ENCODE peak calls at places on chromosomes 1 and 21, in five cellular contexts. R, O, V, U and G are unnamed samples.

GRCh38 chr1:237164406-237165352 is 122.7 kb downstream of the RYR2 start:
- DNase-seq in U (no peak), R (no peak), V (no peak), O (no peak), G (no peak)

GRCh38 chr1:234770031-234770795 is 160.2 kb upstream of the IRF2BP2 start:
- DNase-seq in O (no peak), U (no peak), V (peak; percentile 12), R (no peak), G (no peak)

GRCh38 chr1:150613061-150613920 is 16.1 kb downstream of the ENSA start:
- DNase-seq in R (peak; percentile 40), V (no peak), O (peak; percentile 89), U (no peak), G (no peak)

GRCh38 chr1:46708121-46708520 is 10.8 kb downstream of the EFCAB14 start:
- DNase-seq in R (no peak), U (no peak), V (no peak), O (no peak), G (no peak)

GRCh38 chr1:234882898-234883297 is 245.7 kb downstream of the TOMM20 start:
- DNase-seq in U (no peak), O (no peak), V (no peak), R (no peak), G (no peak)

GRCh38 chr1:94806451-94806861 is 13.7 kb upstream of the SLC44A3 start:
- DNase-seq in U (no peak), O (no peak), R (no peak), V (no peak), G (no peak)

GRCh38 chr1:174963547-174964125 is 36.1 kb upstream of the CACYBP start:
- DNase-seq in V (no peak), O (no peak), U (no peak), R (no peak), G (no peak)

GRCh38 chr1:244067893-244068292 is 16.8 kb downstream of the ZBTB18 start:
- DNase-seq in R (no peak), U (no peak), O (no peak), V (no peak), G (no peak)

GRCh38 chr1:67674260-67675011 is 10.6 kb upstream of the GADD45A start:
- DNase-seq in U (peak; percentile 17), V (peak; percentile 67), O (peak; percentile 37), R (no peak), G (peak; percentile 31)

GRCh38 chr1:118100686-118101300 is 84.2 kb downstream of the SPAG17 start:
- DNase-seq in U (no peak), R (no peak), O (no peak), V (no peak), G (no peak)

DNA sequence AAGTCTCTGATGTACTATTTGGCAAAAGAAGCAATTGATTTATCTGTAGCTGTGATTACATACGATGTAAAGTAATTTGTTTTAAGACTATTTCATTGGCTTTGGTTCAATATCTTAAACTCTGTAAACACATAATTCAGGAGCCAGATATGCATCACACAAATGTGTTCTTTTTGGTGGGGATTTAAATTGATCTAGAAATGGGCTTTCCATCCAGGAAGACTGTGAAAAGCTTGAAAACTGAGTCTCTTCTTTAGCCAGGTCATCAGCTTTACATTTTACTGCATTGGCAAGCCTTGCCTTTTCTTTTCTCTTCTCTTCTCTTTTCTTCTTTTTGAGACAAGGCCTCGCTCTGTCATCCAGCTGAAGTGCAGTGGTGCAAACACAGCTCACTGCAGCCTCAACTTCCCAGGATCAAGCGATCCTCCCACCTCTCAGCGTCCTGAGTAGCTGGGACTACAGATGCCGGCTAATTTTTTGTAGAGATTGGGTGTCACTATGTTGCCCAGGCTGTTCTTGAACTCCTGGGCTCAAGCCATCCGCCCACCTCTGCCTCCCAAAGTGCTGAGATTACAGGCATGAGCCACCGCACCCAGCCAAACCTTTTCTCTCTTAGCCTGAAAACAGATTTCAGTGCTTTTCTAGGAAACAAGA is 1.4 kb downstream of the RCAN3 start:
- DNase-seq in R (no peak), V (no peak), O (no peak), U (no peak), G (no peak)
- H3K27ac ChIP-seq in R (no peak overlapping the region), V (no peak overlapping the region), O (no peak overlapping the region), U (no peak overlapping the region), G (no peak overlapping the region)

GRCh38 chr1:179825201-179825600 is 52.4 kb downstream of the TOR1AIP2 start:
- DNase-seq in R (no peak), V (no peak), U (no peak), O (no peak), G (no peak)

GRCh38 chr1:179825798-179826460 is 51.7 kb downstream of the TOR1AIP2 start:
- DNase-seq in O (no peak), U (no peak), V (no peak), R (no peak), G (no peak)

GRCh38 chr1:179824265-179824664 is 53.3 kb downstream of the TOR1AIP2 start:
- DNase-seq in V (no peak), R (no peak), U (no peak), O (no peak), G (no peak)

GRCh38 chr1:179828554-179829110 is 49.0 kb downstream of the TOR1AIP2 start:
- DNase-seq in V (no peak), R (no peak), O (no peak), U (no peak), G (no peak)

GRCh38 chr1:179826626-179827280 is 50.9 kb downstream of the TOR1AIP2 start:
- DNase-seq in V (no peak), R (no peak), U (no peak), O (no peak), G (no peak)
- H3K27ac ChIP-seq in V (no peak overlapping the region), R (no peak overlapping the region), U (no peak overlapping the region), O (no peak overlapping the region), G (no peak overlapping the region)

DNA sequence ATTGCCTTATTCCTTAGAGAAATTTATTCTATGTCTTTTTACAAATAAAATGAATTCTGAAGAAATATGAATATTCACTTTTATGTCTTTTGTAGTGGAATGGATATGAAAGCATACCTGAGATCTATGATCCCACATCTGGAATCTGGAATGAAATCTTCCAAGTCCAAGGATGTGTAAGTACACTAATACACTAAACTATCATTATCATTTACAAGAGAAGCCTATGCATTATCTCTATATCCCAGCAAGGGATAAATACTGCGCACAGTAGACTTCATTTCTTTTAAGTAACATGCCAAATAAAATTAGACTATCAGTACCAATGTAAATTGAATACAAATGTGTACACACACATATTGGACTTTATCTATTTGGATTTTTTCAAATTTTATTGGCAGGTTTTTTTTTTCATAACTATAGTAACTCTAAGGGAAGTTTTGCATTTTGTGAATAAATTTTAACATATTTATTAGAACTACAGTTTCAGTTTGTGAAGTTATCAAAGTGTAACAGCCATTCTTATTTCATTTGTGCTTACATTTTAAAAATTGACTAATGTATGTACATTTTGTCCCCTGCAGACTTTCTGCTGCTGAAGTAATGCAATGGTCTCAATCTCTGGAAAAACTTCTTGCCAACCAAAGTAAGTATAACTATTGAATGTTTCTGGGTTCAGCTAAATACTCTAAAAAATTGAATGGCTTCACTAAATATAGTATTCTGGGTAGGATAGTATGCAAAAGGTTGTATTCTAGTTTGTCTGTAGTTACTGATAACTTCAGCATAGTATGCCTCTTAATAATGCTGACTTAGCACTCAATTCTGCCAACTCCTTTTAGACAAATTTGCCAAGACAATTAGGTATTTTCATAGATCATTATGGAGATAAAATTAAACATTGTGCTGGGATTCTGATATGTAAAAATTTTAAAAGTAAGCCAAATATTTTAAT is 894 bp downstream of the RGS1 start:
- DNase-seq in O (no peak), U (no peak), V (no peak), R (no peak), G (no peak)
- H3K27ac ChIP-seq in O (no peak overlapping the region), U (no peak overlapping the region), V (no peak overlapping the region), R (no peak overlapping the region), G (no peak overlapping the region)

GRCh38 chr1:100036718-100037664 is 67.2 kb downstream of the SLC35A3 start:
- DNase-seq in U (no peak), O (peak; percentile 56), V (no peak), R (no peak), G (peak; percentile 14)
- H3K27ac ChIP-seq in U (peak overlapping the region; percentile 97), O (peak overlapping the region; percentile 87), V (peak overlapping the region; percentile 89), R (peak overlapping the region; percentile 83), G (peak overlapping the region; percentile 92)

DNA sequence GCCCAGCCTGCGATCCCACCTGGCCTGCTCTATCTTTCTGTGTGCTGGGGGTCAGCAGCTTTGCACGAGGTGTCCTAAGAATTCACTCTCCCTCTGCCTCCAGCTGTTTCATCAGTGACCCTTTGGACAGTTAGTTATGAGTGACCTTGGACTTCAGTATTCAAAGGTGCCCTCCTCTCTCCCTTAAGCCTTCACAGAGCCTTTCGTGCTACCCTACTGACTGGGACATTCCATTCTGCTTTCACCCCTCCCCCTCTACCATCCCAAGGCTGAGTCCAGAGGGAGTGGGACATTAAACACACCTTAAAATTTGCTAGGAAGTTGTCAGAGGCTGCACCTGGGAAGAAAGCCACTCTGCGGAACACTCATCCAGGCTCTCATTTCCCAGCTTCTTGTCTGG is 171.9 kb downstream of the CLIC6 start:
- DNase-seq in R (no peak), V (no peak), O (no peak), U (no peak), G (no peak)
- H3K27ac ChIP-seq in R (no peak overlapping the region), V (no peak overlapping the region), O (no peak overlapping the region), U (no peak overlapping the region), G (no peak overlapping the region)